ENCODE peak calls at places on chromosomes 4 and X, in seven cellular contexts. Z, F, L, P, S, E and T are unnamed samples.

GRCh38 chr4:53098681-53099121 is 236.6 kb downstream of the RASL11B start:
- DNase-seq in Z (no peak), F (peak; percentile 92), L (no peak), P (peak; percentile 95), S (no peak), E (no peak), T (no peak)

GRCh38 chr4:102867278-102868152 is 1.3 kb upstream of the CISD2 start:
- DNase-seq in Z (no peak), F (no peak), L (no peak), P (no peak), S (no peak), E (peak; percentile 10), T (no peak)

GRCh38 chr4:532588-533317 is 33.7 kb downstream of the PIGG start:
- DNase-seq in Z (peak; percentile 38), F (no peak), L (no peak), P (no peak), S (no peak), E (no peak), T (no peak)

GRCh38 chr4:152663203-152664066 is 16.4 kb downstream of the TMEM154 start:
- DNase-seq in Z (no peak), F (no peak), L (no peak), P (peak; percentile 65), S (no peak), E (peak; percentile 62), T (no peak)

GRCh38 chr4:159141193-159141592 is 38.3 kb downstream of the RAPGEF2 start:
- DNase-seq in Z (no peak), F (peak; percentile 79), L (no peak), P (peak; percentile 60), S (no peak), E (no peak), T (no peak)

GRCh38 chr4:155376387-155377268 is at the start of gene MAP9:
- DNase-seq in Z (peak; percentile 100), F (peak; percentile 93), L (peak; percentile 99), P (peak; percentile 95), S (peak; percentile 92), E (peak; percentile 79), T (peak; percentile 93)

GRCh38 chr4:169404959-169405358 is 134.2 kb upstream of the SH3RF1 start:
- DNase-seq in Z (peak; percentile 55), F (peak; percentile 26), L (no peak), P (peak; percentile 10), S (peak; percentile 17), E (no peak), T (no peak)

GRCh38 chrX:18833071-18833731 is 125.8 kb downstream of the PPEF1 start:
- DNase-seq in Z (no peak), F (peak; percentile 16), L (no peak), P (no peak), S (no peak), E (peak; percentile 39), T (no peak)

GRCh38 chr4:17578482-17578891 is 1.5 kb downstream of the LAP3 start:
- DNase-seq in Z (no peak), F (peak; percentile 7), L (no peak), P (peak; percentile 61), S (no peak), E (no peak), T (no peak)

GRCh38 chr4:112330921-112331320 is 33.8 kb downstream of the ALPK1 start:
- DNase-seq in Z (no peak), F (no peak), L (no peak), P (no peak), S (no peak), E (no peak), T (no peak)

GRCh38 chr4:112332398-112332797 is 35.2 kb downstream of the ALPK1 start:
- DNase-seq in Z (no peak), F (no peak), L (no peak), P (no peak), S (no peak), E (no peak), T (no peak)

GRCh38 chr4:112327950-112328349 is 30.8 kb downstream of the ALPK1 start:
- DNase-seq in Z (peak; percentile 60), F (peak; percentile 72), L (no peak), P (peak; percentile 65), S (no peak), E (peak; percentile 68), T (peak; percentile 58)

GRCh38 chr4:112325522-112325921 is 28.4 kb downstream of the ALPK1 start:
- DNase-seq in Z (no peak), F (no peak), L (no peak), P (no peak), S (no peak), E (no peak), T (no peak)

DNA sequence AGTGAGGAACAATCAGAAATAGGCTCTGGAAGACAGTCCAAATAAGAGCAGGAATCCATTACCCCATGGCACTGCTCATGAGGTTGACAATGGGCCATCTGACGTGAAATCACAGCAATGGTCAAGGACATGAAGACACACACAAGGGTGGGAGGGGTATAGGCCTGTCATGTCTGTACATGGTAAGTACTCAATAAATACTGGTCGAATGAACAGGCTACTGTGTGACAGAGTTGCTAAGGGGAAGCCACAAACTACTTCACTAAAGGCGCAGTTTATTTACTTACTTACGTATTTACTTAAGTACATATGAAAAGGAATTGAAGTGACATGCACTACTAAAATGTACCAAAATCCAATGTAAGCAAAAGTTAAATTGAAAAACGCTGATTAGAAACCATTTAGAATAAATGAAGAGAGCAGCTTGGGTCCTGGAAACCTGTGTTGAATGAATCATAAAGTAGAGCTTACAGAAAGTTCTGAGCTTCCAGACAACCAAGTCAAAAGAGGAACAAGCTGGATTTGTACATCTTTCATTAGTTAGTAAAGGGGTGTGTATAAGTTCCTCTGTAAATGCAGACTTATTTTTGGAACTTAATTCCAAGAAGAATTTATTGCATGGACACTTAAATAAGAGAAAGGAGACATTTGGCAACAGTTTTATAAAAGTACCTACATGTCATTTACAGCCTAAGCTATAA is 32.7 kb downstream of the ALPK1 start:
- DNase-seq in Z (no peak), F (no peak), L (no peak), P (no peak), S (no peak), E (no peak), T (no peak)
- H2AK5ac ChIP-seq in Z (no peak overlapping the region), F (no peak overlapping the region), L (no peak overlapping the region), P (no peak overlapping the region), S (no peak overlapping the region), E (no peak overlapping the region), T (no peak overlapping the region)

DNA sequence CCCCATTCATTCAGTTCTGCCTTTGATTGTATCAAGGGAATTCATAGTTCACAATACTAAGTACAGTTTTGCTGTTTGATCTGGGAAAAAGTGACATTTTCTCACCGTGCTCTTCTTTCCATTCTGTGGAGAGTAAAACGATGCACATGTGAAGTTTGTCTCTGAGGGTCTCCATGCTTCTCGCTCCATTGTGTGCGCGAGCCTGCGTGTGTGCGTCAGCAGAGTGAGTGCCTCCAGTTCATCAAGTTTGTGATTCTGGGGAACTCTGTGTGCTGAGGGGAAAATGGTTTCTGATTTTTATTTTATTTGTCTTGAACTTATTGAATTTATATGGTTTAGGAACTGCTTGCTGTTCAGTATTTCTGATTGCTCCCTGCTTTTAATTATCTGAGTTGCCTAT is 2.0 kb downstream of the STK26 start:
- DNase-seq in Z (peak; percentile 48), F (no peak), L (no peak), P (peak; percentile 24), S (no peak), E (no peak), T (no peak)
- H2AK5ac ChIP-seq in Z (no peak overlapping the region), F (no peak overlapping the region), L (no peak overlapping the region), P (no peak overlapping the region), S (no peak overlapping the region), E (no peak overlapping the region), T (no peak overlapping the region)

DNA sequence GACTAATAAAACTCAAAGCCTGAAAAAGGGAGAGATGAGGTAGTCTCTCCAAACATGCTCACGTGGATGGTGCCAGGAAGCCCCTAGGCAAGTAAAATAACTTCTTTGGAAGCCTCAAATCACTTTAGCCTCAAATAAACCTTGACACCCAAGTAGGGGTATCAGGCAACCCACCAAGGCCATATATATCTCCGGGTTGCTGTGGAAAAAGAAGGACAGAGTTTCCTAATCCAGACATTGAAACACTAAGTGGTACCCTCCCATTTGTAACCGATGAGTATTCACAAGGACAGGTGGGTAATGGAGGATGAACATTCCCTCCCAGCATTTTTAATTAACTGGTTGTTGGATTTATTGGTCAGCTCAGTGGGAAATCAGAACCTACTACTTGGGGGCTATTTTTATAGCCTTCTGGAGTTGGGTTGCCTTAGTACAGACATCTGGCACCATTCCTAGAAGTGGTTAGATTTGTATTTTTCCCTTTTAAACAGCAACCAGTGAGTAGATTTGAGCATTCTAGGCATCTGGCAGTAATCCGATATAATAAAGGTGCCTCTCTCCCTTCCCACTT is 87.7 kb downstream of the GPC3 start:
- DNase-seq in Z (no peak), F (no peak), L (no peak), P (no peak), S (no peak), E (no peak), T (no peak)
- H2AK5ac ChIP-seq in Z (no peak overlapping the region), F (no peak overlapping the region), L (no peak overlapping the region), P (no peak overlapping the region), S (no peak overlapping the region), E (no peak overlapping the region), T (no peak overlapping the region)

GRCh38 chr4:31059753-31060522 is 339.8 kb downstream of the PCDH7 start:
- DNase-seq in Z (no peak), F (peak; percentile 36), L (no peak), P (peak; percentile 42), S (no peak), E (no peak), T (no peak)

GRCh38 chr4:31054295-31054694 is 334.1 kb downstream of the PCDH7 start:
- DNase-seq in Z (no peak), F (no peak), L (no peak), P (no peak), S (no peak), E (no peak), T (no peak)

GRCh38 chr4:31053451-31053850 is 333.3 kb downstream of the PCDH7 start:
- DNase-seq in Z (no peak), F (no peak), L (no peak), P (no peak), S (no peak), E (no peak), T (no peak)

DNA sequence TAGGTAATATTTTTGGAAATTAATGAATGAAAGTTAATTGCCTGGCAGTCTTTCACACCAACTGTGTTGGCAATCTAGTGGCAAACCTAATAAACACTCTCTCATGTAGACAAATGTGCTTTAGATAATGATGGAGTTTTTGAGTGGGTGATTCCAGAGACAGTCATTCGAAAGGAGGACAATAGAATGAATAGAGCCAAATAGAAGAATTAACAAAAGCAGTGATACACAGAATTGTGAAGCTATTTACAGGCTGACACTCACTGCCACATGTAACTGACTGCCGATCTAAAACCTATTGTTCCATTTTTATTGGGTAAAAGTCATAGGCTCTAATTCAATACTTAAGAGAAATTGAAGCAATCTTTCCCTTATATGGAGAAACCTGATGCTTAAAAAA is 338.5 kb downstream of the PCDH7 start:
- DNase-seq in Z (no peak), F (no peak), L (no peak), P (no peak), S (no peak), E (no peak), T (no peak)
- H2AK5ac ChIP-seq in Z (no peak overlapping the region), F (no peak overlapping the region), L (no peak overlapping the region), P (no peak overlapping the region), S (no peak overlapping the region), E (no peak overlapping the region), T (no peak overlapping the region)